ENCODE peak calls at places on chromosomes 4 and X, in five cellular contexts. One of them, this sample, is unnamed.

GRCh38 chr4:53490965-53491622 is 100.2 kb downstream of the LNX1 start:
- DNase-seq in tibial nerve: peak
- DNase-seq in A549: peak
- DNase-seq in H1: no peak
- DNase-seq in SK-N-SH: peak
- DNase-seq in this sample: no peak

GRCh38 chr4:147590249-147590920 is 26.8 kb upstream of the TMEM184C start:
- DNase-seq in tibial nerve: peak
- DNase-seq in A549: peak
- DNase-seq in H1: no peak
- DNase-seq in SK-N-SH: peak
- DNase-seq in this sample: peak

GRCh38 chr4:137623013-137623412 is 90.7 kb upstream of the PCDH18 start:
- DNase-seq in tibial nerve: no peak
- DNase-seq in A549: no peak
- DNase-seq in H1: no peak
- DNase-seq in SK-N-SH: no peak
- DNase-seq in this sample: no peak

GRCh38 chrX:56366901-56367300 is 134.7 kb downstream of the KLF8 start:
- DNase-seq in tibial nerve: no peak
- DNase-seq in A549: no peak
- DNase-seq in H1: no peak
- DNase-seq in SK-N-SH: no peak
- DNase-seq in this sample: no peak

GRCh38 chrX:24110049-24110448 is 39.5 kb upstream of the ZFX start:
- DNase-seq in tibial nerve: no peak
- DNase-seq in A549: no peak
- DNase-seq in H1: no peak
- DNase-seq in SK-N-SH: no peak
- DNase-seq in this sample: no peak

GRCh38 chr4:159941076-159941475 is 838.2 kb downstream of the RAPGEF2 start:
- DNase-seq in tibial nerve: no peak
- DNase-seq in A549: no peak
- DNase-seq in H1: no peak
- DNase-seq in SK-N-SH: no peak
- DNase-seq in this sample: no peak

GRCh38 chr4:151340751-151341385 is 15.5 kb upstream of the SH3D19 start:
- DNase-seq in tibial nerve: no peak
- DNase-seq in A549: no peak
- DNase-seq in H1: no peak
- DNase-seq in SK-N-SH: no peak
- DNase-seq in this sample: peak

GRCh38 chr4:11720292-11720691 is 291.6 kb upstream of the HS3ST1 start:
- DNase-seq in tibial nerve: peak
- DNase-seq in A549: peak
- DNase-seq in H1: no peak
- DNase-seq in SK-N-SH: peak
- DNase-seq in this sample: no peak

GRCh38 chr4:83489711-83490326 is 4.9 kb upstream of the ABRAXAS1 start:
- DNase-seq in tibial nerve: no peak
- DNase-seq in A549: no peak
- DNase-seq in H1: no peak
- DNase-seq in SK-N-SH: no peak
- DNase-seq in this sample: no peak

GRCh38 chr4:151928112-151928511 is 167.3 kb upstream of the GATB start:
- DNase-seq in tibial nerve: no peak
- DNase-seq in A549: no peak
- DNase-seq in H1: no peak
- DNase-seq in SK-N-SH: no peak
- DNase-seq in this sample: peak

GRCh38 chrX:31679861-31680260 is 608.0 kb upstream of the FTHL17 start:
- DNase-seq in tibial nerve: no peak
- DNase-seq in A549: no peak
- DNase-seq in H1: no peak
- DNase-seq in SK-N-SH: no peak
- DNase-seq in this sample: no peak

GRCh38 chr4:148397006-148397673 is 45.1 kb downstream of the NR3C2 start:
- DNase-seq in tibial nerve: no peak
- DNase-seq in A549: no peak
- DNase-seq in H1: no peak
- DNase-seq in SK-N-SH: peak
- DNase-seq in this sample: no peak

DNA sequence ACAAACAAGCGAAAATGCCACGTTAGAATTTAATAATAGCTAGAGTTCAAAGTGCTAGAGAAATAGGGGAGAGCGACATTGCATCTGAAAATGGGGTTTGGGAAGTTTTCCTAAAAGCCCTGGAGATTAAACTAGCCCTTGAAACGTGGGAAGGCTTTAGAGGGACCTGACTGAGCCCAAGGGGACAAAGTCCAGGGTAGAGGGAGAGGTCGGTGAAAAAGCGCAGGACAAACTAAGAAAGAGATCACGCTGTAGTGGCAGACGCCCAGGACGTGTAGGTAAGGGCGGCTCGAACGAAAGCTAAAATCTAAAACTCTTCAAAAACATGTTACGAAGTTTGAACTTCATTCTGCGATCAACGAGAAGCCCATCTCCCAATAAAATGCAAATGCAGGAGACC is 1.1 kb upstream of the ATP11C start:
- DNase-seq in tibial nerve: no peak
- DNase-seq in A549: peak
- DNase-seq in H1: no peak
- DNase-seq in SK-N-SH: no peak
- DNase-seq in this sample: no peak
- TF ChIP-seq EP300 in tibial nerve: no peak
- TF ChIP-seq EP300 in A549: no peak
- TF ChIP-seq EP300 in H1: no peak
- TF ChIP-seq EP300 in SK-N-SH: no peak
- TF ChIP-seq EP300 in this sample: no peak

DNA sequence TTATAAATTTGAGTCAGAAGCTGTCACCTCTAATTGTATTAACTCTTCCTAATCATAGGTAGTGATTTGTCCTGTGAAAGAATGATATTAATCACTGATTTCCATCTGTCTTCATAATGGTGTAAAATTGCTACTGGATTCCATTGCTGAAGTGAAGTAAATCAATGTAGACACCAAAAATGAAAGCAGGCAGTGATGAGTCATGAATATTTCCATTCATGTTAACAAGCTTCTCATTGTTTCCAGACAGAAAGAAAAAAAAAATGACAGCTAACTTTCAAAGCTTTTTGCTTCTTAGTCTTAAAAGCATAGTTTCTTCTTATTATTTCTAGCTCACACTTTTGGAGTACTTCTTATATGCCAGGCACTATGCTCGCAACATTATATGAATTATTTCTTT is 21.5 kb downstream of the FAM114A1 start:
- DNase-seq in tibial nerve: no peak
- DNase-seq in A549: no peak
- DNase-seq in H1: no peak
- DNase-seq in SK-N-SH: no peak
- DNase-seq in this sample: no peak
- TF ChIP-seq EP300 in tibial nerve: peak
- TF ChIP-seq EP300 in A549: no peak
- TF ChIP-seq EP300 in H1: no peak
- TF ChIP-seq EP300 in SK-N-SH: peak
- TF ChIP-seq EP300 in this sample: no peak

DNA sequence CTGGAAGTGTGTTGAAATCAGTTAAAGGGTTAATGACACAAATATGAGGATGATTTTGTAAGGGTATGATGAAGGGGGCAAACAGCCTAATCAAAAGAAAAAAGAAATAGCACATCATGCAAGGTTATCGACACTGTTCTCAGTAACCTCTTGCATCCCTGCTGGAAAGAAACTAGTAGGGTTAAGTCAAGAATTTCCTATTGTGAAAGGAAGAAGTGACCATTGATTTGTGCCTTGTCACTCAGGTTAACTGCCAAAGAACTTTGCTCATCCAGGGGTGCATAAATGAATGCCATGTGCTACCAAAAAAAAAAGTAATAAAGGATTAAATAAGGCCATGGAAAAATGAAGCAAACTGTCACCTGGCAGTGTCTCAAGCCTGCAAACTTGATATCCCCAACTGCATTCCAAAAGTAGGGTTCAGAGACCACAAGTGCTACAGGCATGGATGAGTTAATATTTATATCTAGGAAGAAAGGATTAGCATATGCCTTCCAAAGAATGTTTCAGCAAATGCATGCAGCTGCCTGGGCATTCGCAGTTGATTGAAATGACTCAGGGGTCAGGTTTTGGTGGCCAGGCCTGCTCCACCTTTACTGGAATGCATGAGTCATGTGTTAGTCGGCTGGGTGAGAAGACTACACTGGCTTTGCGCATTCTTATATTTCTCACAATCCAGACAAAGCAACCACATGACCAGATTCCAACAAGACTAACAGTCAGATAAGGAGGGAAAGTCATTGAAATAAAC is 78.4 kb upstream of the ATXN3L start:
- DNase-seq in tibial nerve: peak
- DNase-seq in A549: peak
- DNase-seq in H1: peak
- DNase-seq in SK-N-SH: no peak
- DNase-seq in this sample: no peak
- TF ChIP-seq EP300 in tibial nerve: peak
- TF ChIP-seq EP300 in A549: peak
- TF ChIP-seq EP300 in H1: no peak
- TF ChIP-seq EP300 in SK-N-SH: peak
- TF ChIP-seq EP300 in this sample: no peak

GRCh38 chrX:96590403-96590802 is 94.2 kb upstream of the DIAPH2 start:
- DNase-seq in tibial nerve: no peak
- DNase-seq in A549: no peak
- DNase-seq in H1: no peak
- DNase-seq in SK-N-SH: no peak
- DNase-seq in this sample: no peak
- TF ChIP-seq EP300 in tibial nerve: no peak
- TF ChIP-seq EP300 in A549: no peak
- TF ChIP-seq EP300 in H1: no peak
- TF ChIP-seq EP300 in SK-N-SH: no peak
- TF ChIP-seq EP300 in this sample: no peak

GRCh38 chrX:47540754-47541538 is 20.1 kb upstream of the ARAF start:
- DNase-seq in tibial nerve: peak
- DNase-seq in A549: peak
- DNase-seq in H1: peak
- DNase-seq in SK-N-SH: peak
- DNase-seq in this sample: no peak
- TF ChIP-seq EP300 in tibial nerve: peak
- TF ChIP-seq EP300 in A549: no peak
- TF ChIP-seq EP300 in H1: no peak
- TF ChIP-seq EP300 in SK-N-SH: peak
- TF ChIP-seq EP300 in this sample: no peak

GRCh38 chrX:5648941-5649568 is 579.6 kb downstream of the NLGN4X start:
- DNase-seq in tibial nerve: no peak
- DNase-seq in A549: no peak
- DNase-seq in H1: peak
- DNase-seq in SK-N-SH: no peak
- DNase-seq in this sample: no peak

GRCh38 chrX:5646818-5647217 is 581.8 kb downstream of the NLGN4X start:
- DNase-seq in tibial nerve: no peak
- DNase-seq in A549: no peak
- DNase-seq in H1: no peak
- DNase-seq in SK-N-SH: no peak
- DNase-seq in this sample: no peak

GRCh38 chrX:5656544-5656943 is 572.1 kb downstream of the NLGN4X start:
- DNase-seq in tibial nerve: no peak
- DNase-seq in A549: no peak
- DNase-seq in H1: no peak
- DNase-seq in SK-N-SH: no peak
- DNase-seq in this sample: no peak

GRCh38 chrX:5650904-5651303 is 577.8 kb downstream of the NLGN4X start:
- DNase-seq in tibial nerve: no peak
- DNase-seq in A549: no peak
- DNase-seq in H1: no peak
- DNase-seq in SK-N-SH: no peak
- DNase-seq in this sample: no peak
- TF ChIP-seq EP300 in tibial nerve: no peak
- TF ChIP-seq EP300 in A549: no peak
- TF ChIP-seq EP300 in H1: no peak
- TF ChIP-seq EP300 in SK-N-SH: no peak
- TF ChIP-seq EP300 in this sample: no peak

GRCh38 chr4:143375326-143376073 is 38.8 kb downstream of the GAB1 start:
- DNase-seq in tibial nerve: no peak
- DNase-seq in A549: no peak
- DNase-seq in H1: no peak
- DNase-seq in SK-N-SH: peak
- DNase-seq in this sample: no peak

GRCh38 chr4:143381171-143382118 is 44.8 kb downstream of the GAB1 start:
- DNase-seq in tibial nerve: peak
- DNase-seq in A549: no peak
- DNase-seq in H1: no peak
- DNase-seq in SK-N-SH: peak
- DNase-seq in this sample: peak

GRCh38 chr4:143380651-143381050 is 44.0 kb downstream of the GAB1 start:
- DNase-seq in tibial nerve: no peak
- DNase-seq in A549: no peak
- DNase-seq in H1: no peak
- DNase-seq in SK-N-SH: no peak
- DNase-seq in this sample: no peak

GRCh38 chr4:143374771-143375170 is 38.1 kb downstream of the GAB1 start:
- DNase-seq in tibial nerve: no peak
- DNase-seq in A549: no peak
- DNase-seq in H1: no peak
- DNase-seq in SK-N-SH: no peak
- DNase-seq in this sample: no peak

GRCh38 chr4:143377635-143378099 is 41.0 kb downstream of the GAB1 start:
- DNase-seq in tibial nerve: no peak
- DNase-seq in A549: no peak
- DNase-seq in H1: no peak
- DNase-seq in SK-N-SH: no peak
- DNase-seq in this sample: no peak
- TF ChIP-seq EP300 in tibial nerve: peak
- TF ChIP-seq EP300 in A549: no peak
- TF ChIP-seq EP300 in H1: no peak
- TF ChIP-seq EP300 in SK-N-SH: no peak
- TF ChIP-seq EP300 in this sample: no peak

This sample was measured in esophagus muscularis mucosa.